ENCODE peak calls at places on chromosomes 13 and 19, in four cellular contexts. H is tibial nerve, C is suprapubic skin, W is H1. D is an unnamed sample.

GRCh38 chr13:109719962-109720646 is 66.3 kb downstream of the IRS2 start:
- DNase-seq in H (no peak), C (no peak), W (no peak), D (no peak)

GRCh38 chr19:46963093-46963734 is 56.4 kb upstream of the NPAS1 start:
- DNase-seq in H (no peak), C (no peak), W (no peak), D (no peak)

GRCh38 chr13:86567119-86567518 is 767.9 kb upstream of the SLITRK6 start:
- DNase-seq in H (no peak), C (no peak), W (no peak), D (no peak)

GRCh38 chr13:100734194-100734720 is 59.7 kb upstream of the TMTC4 start:
- DNase-seq in H (no peak), C (no peak), W (no peak), D (no peak)

GRCh38 chr19:23971598-23971997 is 56.9 kb downstream of the ZNF726 start:
- DNase-seq in H (no peak), C (no peak), W (no peak), D (no peak)

GRCh38 chr19:16265890-16266585 is 58.6 kb upstream of the KLF2 start:
- DNase-seq in H (no peak), C (no peak), W (no peak), D (no peak)

GRCh38 chr19:9836021-9836420 is 903 bp downstream of the PIN1 start:
- DNase-seq in H (no peak), C (no peak), W (no peak), D (no peak)

GRCh38 chr13:31038834-31039552 is 106.5 kb downstream of the TEX26 start:
- DNase-seq in H (no peak), C (no peak), W (no peak), D (no peak)

GRCh38 chr19:39890755-39891551 is 43.5 kb downstream of the FCGBP start:
- DNase-seq in H (no peak), C (peak; percentile 77), W (no peak), D (no peak)

GRCh38 chr19:54391589-54392061 is 23.6 kb upstream of the TTYH1 start:
- DNase-seq in H (no peak), C (no peak), W (no peak), D (no peak)

GRCh38 chr19:49553451-49554271 is 25.9 kb downstream of the RCN3 start:
- DNase-seq in H (no peak), C (no peak), W (no peak), D (no peak)

GRCh38 chr13:72194531-72194930 is 327.5 kb upstream of the DACH1 start:
- DNase-seq in H (no peak), C (no peak), W (no peak), D (no peak)

GRCh38 chr13:98957731-98958442 is 20.0 kb downstream of the DOCK9 start:
- DNase-seq in H (no peak), C (no peak), W (no peak), D (no peak)

GRCh38 chr19:31515931-31516330 is 166.7 kb upstream of the TSHZ3 start:
- DNase-seq in H (no peak), C (no peak), W (no peak), D (no peak)

GRCh38 chr19:14496849-14497346 is 971 bp upstream of the GIPC1 start:
- DNase-seq in H (no peak), C (no peak), W (no peak), D (no peak)

GRCh38 chr13:37412271-37412683 is 186.3 kb downstream of the POSTN start:
- DNase-seq in H (no peak), C (no peak), W (no peak), D (no peak)

GRCh38 chr13:104253063-104253680 is 1187.0 kb upstream of the SLC10A2 start:
- DNase-seq in H (no peak), C (no peak), W (no peak), D (no peak)

GRCh38 chr19:14361824-14362223 is 19.4 kb upstream of the ADGRE5 start:
- DNase-seq in H (no peak), C (no peak), W (peak; percentile 49), D (no peak)

GRCh38 chr19:5873617-5874199 is 3.4 kb upstream of the FUT5 start:
- DNase-seq in H (no peak), C (no peak), W (no peak), D (no peak)

GRCh38 chr13:77697208-77698103 is at the start of gene SLAIN1:
- DNase-seq in H (peak; percentile 54), C (peak; percentile 83), W (peak; percentile 59), D (peak; percentile 76)

GRCh38 chr19:33458171-33458633 is 63.4 kb downstream of the PEPD start:
- DNase-seq in H (no peak), C (peak; percentile 32), W (no peak), D (no peak)

GRCh38 chr19:39645800-39646411 is 9.8 kb upstream of the LGALS16 start:
- DNase-seq in H (no peak), C (no peak), W (no peak), D (no peak)

GRCh38 chr13:109813663-109814062 is 27.3 kb upstream of the IRS2 start:
- DNase-seq in H (no peak), C (no peak), W (no peak), D (no peak)

GRCh38 chr19:1868971-1869370 is 5.6 kb upstream of the KLF16 start:
- DNase-seq in H (no peak), C (no peak), W (no peak), D (no peak)

GRCh38 chr19:36891768-36892357 is 24.2 kb downstream of the ZNF829 start:
- DNase-seq in H (no peak), C (no peak), W (no peak), D (no peak)

GRCh38 chr13:25167775-25168174 is 4.3 kb downstream of the AMER2 start:
- DNase-seq in H (no peak), C (no peak), W (no peak), D (no peak)
- TF ChIP-seq EP300 in H (no peak), C (no peak), W (no peak), D (no peak)

GRCh38 chr19:3370728-3371591 is 4.6 kb downstream of the NFIC start:
- DNase-seq in H (no peak), C (no peak), W (no peak), D (peak; percentile 49)

GRCh38 chr19:3370214-3370720 is 3.9 kb downstream of the NFIC start:
- DNase-seq in H (no peak), C (no peak), W (no peak), D (peak; percentile 74)

GRCh38 chr19:3373971-3374368 is 7.6 kb downstream of the NFIC start:
- DNase-seq in H (no peak), C (no peak), W (no peak), D (peak; percentile 27)

GRCh38 chr19:3374369-3375112 is 8.2 kb downstream of the NFIC start:
- DNase-seq in H (peak; percentile 66), C (no peak), W (no peak), D (peak; percentile 77)

DNA sequence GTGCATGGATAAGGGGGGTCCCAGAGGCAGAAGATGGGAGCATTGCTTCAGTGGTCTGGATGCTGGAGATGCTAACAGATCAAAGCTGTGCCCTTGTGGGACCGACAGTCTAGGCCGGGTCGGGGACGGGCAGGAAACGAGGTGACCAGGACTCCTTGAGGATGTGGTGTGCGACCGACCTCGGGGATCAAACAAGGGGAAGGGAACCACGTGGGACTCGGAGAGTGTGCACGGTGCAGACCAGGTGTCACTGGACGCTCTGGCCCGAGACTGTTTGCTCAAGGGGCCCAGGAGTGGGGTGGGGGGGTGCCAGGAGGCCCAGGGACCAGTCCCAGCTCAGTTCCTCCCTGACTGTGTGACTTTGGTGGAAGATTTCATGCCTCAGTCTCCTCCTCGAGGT is 6.0 kb downstream of the NFIC start:
- DNase-seq in H (no peak), C (no peak), W (no peak), D (no peak)
- H3K27me3 ChIP-seq in H (no peaks in the 10 kb centered on the region), C (no peaks in the 10 kb centered on the region), W (peaks cover 64% of the 10 kb centered on the region), D (no peaks in the 10 kb centered on the region)

GRCh38 chr13:23380534-23380933 is 53.0 kb downstream of the SACS start:
- DNase-seq in H (no peak), C (no peak), W (no peak), D (no peak)

GRCh38 chr13:23378009-23378632 is 55.4 kb downstream of the SACS start:
- DNase-seq in H (peak; percentile 38), C (no peak), W (no peak), D (peak; percentile 38)

GRCh38 chr13:23372264-23372905 is 61.1 kb downstream of the SACS start:
- DNase-seq in H (no peak), C (no peak), W (no peak), D (no peak)

GRCh38 chr13:23377603-23378002 is 55.9 kb downstream of the SACS start:
- DNase-seq in H (no peak), C (no peak), W (no peak), D (no peak)

DNA sequence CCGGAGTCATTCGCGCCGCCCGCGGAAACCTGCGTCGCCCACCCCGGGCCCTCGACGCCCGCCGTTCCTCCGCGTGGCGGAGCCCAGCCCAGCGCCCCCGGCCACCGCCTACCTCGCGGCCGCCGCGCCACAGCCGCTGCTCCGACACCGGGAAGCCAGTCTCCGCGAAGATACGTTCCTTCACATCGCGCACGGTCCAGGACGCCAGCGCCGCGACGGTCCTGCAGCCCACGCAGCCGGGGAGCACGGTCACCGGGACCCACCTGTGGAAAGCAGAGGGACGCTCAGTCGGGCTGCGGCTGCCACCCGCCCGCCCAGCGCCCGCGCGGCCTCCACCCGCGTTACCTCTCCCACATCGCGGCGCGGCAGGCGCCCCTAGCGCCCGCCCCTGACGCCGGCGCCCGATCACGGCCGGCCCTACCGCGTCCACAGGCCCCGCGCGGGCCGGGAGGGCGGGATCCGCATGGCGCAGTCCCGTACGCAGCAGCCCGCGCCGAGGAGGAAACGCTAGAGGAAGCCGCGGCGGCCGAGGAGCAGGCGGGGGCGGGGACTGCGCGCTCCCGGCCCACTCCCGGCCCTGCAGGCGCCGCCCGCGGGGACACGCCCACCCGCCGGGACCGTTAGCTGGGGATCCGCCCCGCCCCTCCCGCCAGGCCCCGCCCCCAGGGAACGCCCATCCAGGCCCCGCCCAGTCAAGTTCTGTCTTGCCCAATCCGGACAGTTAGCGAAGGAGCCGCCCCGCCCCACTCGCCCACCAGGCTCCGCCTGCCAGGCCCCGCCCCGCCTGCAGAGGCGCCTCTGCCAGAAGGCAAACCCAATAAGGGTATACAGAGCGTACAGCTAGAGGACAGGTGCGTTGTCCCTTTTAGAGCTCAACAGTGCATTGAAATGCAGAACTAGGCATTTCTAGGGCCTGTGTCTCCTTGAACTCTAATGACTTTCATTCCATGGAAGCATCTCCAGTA is 58.2 kb downstream of the SACS start:
- DNase-seq in H (peak; percentile 92), C (peak; percentile 98), W (peak; percentile 84), D (peak; percentile 98)
- TF ChIP-seq EP300 in H (no peak), C (no peak), W (no peak), D (no peak)

DNA sequence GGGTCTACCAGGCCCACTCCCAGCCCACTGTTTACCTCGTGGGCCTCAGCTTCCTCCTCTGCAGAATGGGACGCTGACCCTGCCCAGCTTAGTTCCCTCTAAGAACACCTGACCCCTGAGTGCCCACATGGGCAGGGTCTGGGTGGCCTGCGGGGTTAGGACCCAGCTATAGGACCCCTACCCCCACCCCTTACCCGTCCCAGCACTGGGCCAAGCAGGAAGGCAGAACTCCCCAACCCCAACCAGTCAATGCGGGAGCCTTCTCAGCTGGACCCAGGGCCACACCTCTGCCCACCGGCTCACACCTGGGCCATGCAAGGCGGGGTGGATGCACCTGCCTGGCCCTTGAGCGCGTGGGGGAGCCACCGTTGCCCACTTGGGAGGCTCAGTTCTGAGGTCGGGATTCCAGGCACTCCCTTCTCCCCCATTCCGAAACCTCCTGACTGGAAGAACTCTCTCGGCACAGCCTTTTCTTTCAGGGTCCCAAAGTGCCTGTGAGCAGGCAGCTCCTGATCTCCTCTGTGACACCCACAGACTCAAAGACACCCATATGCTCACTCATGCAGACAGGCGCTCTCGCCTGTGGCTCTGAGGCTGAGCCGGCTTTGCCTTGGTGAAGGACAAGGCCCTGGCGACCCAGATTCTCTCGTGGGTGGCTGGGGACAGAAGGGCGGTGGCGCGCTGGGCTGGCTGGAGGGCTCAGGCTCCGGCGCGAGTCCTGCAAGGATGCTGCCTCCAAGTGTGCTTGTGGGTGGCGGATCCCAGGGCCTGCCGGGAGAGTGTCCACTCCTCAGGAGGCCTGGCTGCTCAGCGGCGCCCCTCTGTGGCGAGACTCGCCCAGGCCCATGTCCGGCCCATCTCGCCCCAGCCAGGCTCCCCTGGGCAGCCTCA is 27.9 kb upstream of the PARP4 start:
- DNase-seq in H (no peak), C (no peak), W (peak; percentile 54), D (no peak)
- H3K27me3 ChIP-seq in H (peaks cover 2% of the 10 kb centered on the region), C (peaks cover 28% of the 10 kb centered on the region), W (peaks cover 9% of the 10 kb centered on the region), D (no peaks in the 10 kb centered on the region)

D was measured in ovary.